ENCODE peak calls at places on chromosomes 12 and 14, in six cellular contexts. One of them, this sample, is unnamed.

GRCh38 chr14:75198291-75198933 is 22.0 kb upstream of the TMED10 start:
- DNase-seq in lower lobe of right lung: no peak
- DNase-seq in Karpas-422: no peak
- DNase-seq in substantia nigra: no peak
- DNase-seq in thoracic aorta: no peak
- DNase-seq in body of pancreas: peak; percentile 83
- DNase-seq in this sample: no peak

GRCh38 chr14:71403673-71404072 is 496.4 kb downstream of the PCNX1 start:
- DNase-seq in lower lobe of right lung: no peak
- DNase-seq in Karpas-422: peak; percentile 68
- DNase-seq in substantia nigra: no peak
- DNase-seq in thoracic aorta: no peak
- DNase-seq in body of pancreas: no peak
- DNase-seq in this sample: no peak

GRCh38 chr12:102171951-102172350 is 25.7 kb downstream of the PMCH start:
- DNase-seq in lower lobe of right lung: no peak
- DNase-seq in Karpas-422: no peak
- DNase-seq in substantia nigra: no peak
- DNase-seq in thoracic aorta: no peak
- DNase-seq in body of pancreas: no peak
- DNase-seq in this sample: no peak

GRCh38 chr14:46482200-46482599 is 169.4 kb downstream of the RPL10L start:
- DNase-seq in lower lobe of right lung: no peak
- DNase-seq in Karpas-422: no peak
- DNase-seq in substantia nigra: no peak
- DNase-seq in thoracic aorta: no peak
- DNase-seq in body of pancreas: no peak
- DNase-seq in this sample: no peak

GRCh38 chr12:124428792-124429281 is 133.9 kb downstream of the RFLNA start:
- DNase-seq in lower lobe of right lung: no peak
- DNase-seq in Karpas-422: no peak
- DNase-seq in substantia nigra: no peak
- DNase-seq in thoracic aorta: no peak
- DNase-seq in body of pancreas: no peak
- DNase-seq in this sample: no peak

GRCh38 chr14:66443158-66443695 is 42.9 kb upstream of the CCDC196 start:
- DNase-seq in lower lobe of right lung: no peak
- DNase-seq in Karpas-422: no peak
- DNase-seq in substantia nigra: no peak
- DNase-seq in thoracic aorta: no peak
- DNase-seq in body of pancreas: no peak
- DNase-seq in this sample: no peak

GRCh38 chr12:26554332-26554731 is 278.7 kb downstream of the ITPR2 start:
- DNase-seq in lower lobe of right lung: no peak
- DNase-seq in Karpas-422: no peak
- DNase-seq in substantia nigra: no peak
- DNase-seq in thoracic aorta: no peak
- DNase-seq in body of pancreas: no peak
- DNase-seq in this sample: no peak

GRCh38 chr14:76292561-76292960 is 83.4 kb upstream of the ESRRB start:
- DNase-seq in lower lobe of right lung: no peak
- DNase-seq in Karpas-422: no peak
- DNase-seq in substantia nigra: no peak
- DNase-seq in thoracic aorta: no peak
- DNase-seq in body of pancreas: no peak
- DNase-seq in this sample: no peak

GRCh38 chr12:128823216-128823915 is 392 bp downstream of the SLC15A4 start:
- DNase-seq in lower lobe of right lung: peak; percentile 62
- DNase-seq in Karpas-422: no peak
- DNase-seq in substantia nigra: no peak
- DNase-seq in thoracic aorta: no peak
- DNase-seq in body of pancreas: peak; percentile 41
- DNase-seq in this sample: peak; percentile 45

GRCh38 chr14:69660344-69661193 is 49.2 kb downstream of the SUSD6 start:
- DNase-seq in lower lobe of right lung: no peak
- DNase-seq in Karpas-422: no peak
- DNase-seq in substantia nigra: no peak
- DNase-seq in thoracic aorta: no peak
- DNase-seq in body of pancreas: no peak
- DNase-seq in this sample: no peak

GRCh38 chr14:36505193-36505815 is 14.7 kb downstream of the NKX2-1 start:
- DNase-seq in lower lobe of right lung: peak; percentile 73
- DNase-seq in Karpas-422: no peak
- DNase-seq in substantia nigra: no peak
- DNase-seq in thoracic aorta: no peak
- DNase-seq in body of pancreas: no peak
- DNase-seq in this sample: no peak

GRCh38 chr14:26598081-26598671 is 343 bp upstream of the NOVA1 start:
- DNase-seq in lower lobe of right lung: peak; percentile 58
- DNase-seq in Karpas-422: no peak
- DNase-seq in substantia nigra: peak; percentile 72
- DNase-seq in thoracic aorta: peak; percentile 25
- DNase-seq in body of pancreas: peak; percentile 79
- DNase-seq in this sample: peak; percentile 9

GRCh38 chr14:89813485-89814080 is 140.9 kb downstream of the EFCAB11 start:
- DNase-seq in lower lobe of right lung: no peak
- DNase-seq in Karpas-422: no peak
- DNase-seq in substantia nigra: no peak
- DNase-seq in thoracic aorta: no peak
- DNase-seq in body of pancreas: no peak
- DNase-seq in this sample: no peak

GRCh38 chr14:65976771-65977170 is 509.4 kb upstream of the CCDC196 start:
- DNase-seq in lower lobe of right lung: no peak
- DNase-seq in Karpas-422: no peak
- DNase-seq in substantia nigra: no peak
- DNase-seq in thoracic aorta: no peak
- DNase-seq in body of pancreas: no peak
- DNase-seq in this sample: no peak

GRCh38 chr12:50404307-50404706 is 3.6 kb downstream of the LARP4 start:
- DNase-seq in lower lobe of right lung: no peak
- DNase-seq in Karpas-422: no peak
- DNase-seq in substantia nigra: no peak
- DNase-seq in thoracic aorta: no peak
- DNase-seq in body of pancreas: no peak
- DNase-seq in this sample: no peak

GRCh38 chr12:115204957-115205754 is 521.2 kb upstream of the TBX3 start:
- DNase-seq in lower lobe of right lung: no peak
- DNase-seq in Karpas-422: no peak
- DNase-seq in substantia nigra: no peak
- DNase-seq in thoracic aorta: no peak
- DNase-seq in body of pancreas: no peak
- DNase-seq in this sample: no peak

GRCh38 chr14:99684356-99684952 is 356 bp downstream of the CYP46A1 start:
- DNase-seq in lower lobe of right lung: no peak
- DNase-seq in Karpas-422: no peak
- DNase-seq in substantia nigra: no peak
- DNase-seq in thoracic aorta: no peak
- DNase-seq in body of pancreas: no peak
- DNase-seq in this sample: no peak

GRCh38 chr12:57841445-57841844 is 5.1 kb downstream of the CTDSP2 start:
- DNase-seq in lower lobe of right lung: no peak
- DNase-seq in Karpas-422: no peak
- DNase-seq in substantia nigra: no peak
- DNase-seq in thoracic aorta: no peak
- DNase-seq in body of pancreas: no peak
- DNase-seq in this sample: no peak

GRCh38 chr14:62957562-62957961 is 87.7 kb downstream of the KCNH5 start:
- DNase-seq in lower lobe of right lung: no peak
- DNase-seq in Karpas-422: peak; percentile 24
- DNase-seq in substantia nigra: no peak
- DNase-seq in thoracic aorta: no peak
- DNase-seq in body of pancreas: no peak
- DNase-seq in this sample: no peak

GRCh38 chr14:69093551-69094421 is 59.1 kb downstream of the DCAF5 start:
- DNase-seq in lower lobe of right lung: no peak
- DNase-seq in Karpas-422: no peak
- DNase-seq in substantia nigra: peak; percentile 2
- DNase-seq in thoracic aorta: no peak
- DNase-seq in body of pancreas: peak; percentile 16
- DNase-seq in this sample: no peak

GRCh38 chr12:49334226-49334625 is 2.8 kb downstream of the C1QL4 start:
- DNase-seq in lower lobe of right lung: no peak
- DNase-seq in Karpas-422: no peak
- DNase-seq in substantia nigra: no peak
- DNase-seq in thoracic aorta: no peak
- DNase-seq in body of pancreas: no peak
- DNase-seq in this sample: no peak

GRCh38 chr14:20801726-20802125 is 918 bp downstream of the RNASE1 start:
- DNase-seq in lower lobe of right lung: peak; percentile 60
- DNase-seq in Karpas-422: no peak
- DNase-seq in substantia nigra: no peak
- DNase-seq in thoracic aorta: no peak
- DNase-seq in body of pancreas: peak; percentile 81
- DNase-seq in this sample: peak; percentile 63

GRCh38 chr14:68391292-68392014 is 401.4 kb downstream of the ZFP36L1 start:
- DNase-seq in lower lobe of right lung: no peak
- DNase-seq in Karpas-422: no peak
- DNase-seq in substantia nigra: no peak
- DNase-seq in thoracic aorta: no peak
- DNase-seq in body of pancreas: no peak
- DNase-seq in this sample: no peak

GRCh38 chr14:81435578-81436295 is 35.6 kb upstream of the STON2 start:
- DNase-seq in lower lobe of right lung: peak; percentile 56
- DNase-seq in Karpas-422: no peak
- DNase-seq in substantia nigra: peak; percentile 20
- DNase-seq in thoracic aorta: no peak
- DNase-seq in body of pancreas: peak; percentile 52
- DNase-seq in this sample: peak; percentile 72

GRCh38 chr14:56004807-56005579 is 113.2 kb upstream of the PELI2 start:
- DNase-seq in lower lobe of right lung: peak; percentile 52
- DNase-seq in Karpas-422: peak; percentile 52
- DNase-seq in substantia nigra: no peak
- DNase-seq in thoracic aorta: no peak
- DNase-seq in body of pancreas: peak; percentile 33
- DNase-seq in this sample: peak; percentile 28

GRCh38 chr14:56002876-56003625 is 115.2 kb upstream of the PELI2 start:
- DNase-seq in lower lobe of right lung: no peak
- DNase-seq in Karpas-422: peak; percentile 32
- DNase-seq in substantia nigra: no peak
- DNase-seq in thoracic aorta: no peak
- DNase-seq in body of pancreas: no peak
- DNase-seq in this sample: no peak

GRCh38 chr14:56002316-56002715 is 115.9 kb upstream of the PELI2 start:
- DNase-seq in lower lobe of right lung: no peak
- DNase-seq in Karpas-422: no peak
- DNase-seq in substantia nigra: no peak
- DNase-seq in thoracic aorta: no peak
- DNase-seq in body of pancreas: no peak
- DNase-seq in this sample: no peak

GRCh38 chr14:56005580-56006053 is 112.6 kb upstream of the PELI2 start:
- DNase-seq in lower lobe of right lung: no peak
- DNase-seq in Karpas-422: peak; percentile 40
- DNase-seq in substantia nigra: no peak
- DNase-seq in thoracic aorta: no peak
- DNase-seq in body of pancreas: no peak
- DNase-seq in this sample: no peak

GRCh38 chr14:56004323-56004722 is 113.9 kb upstream of the PELI2 start:
- DNase-seq in lower lobe of right lung: no peak
- DNase-seq in Karpas-422: peak; percentile 39
- DNase-seq in substantia nigra: no peak
- DNase-seq in thoracic aorta: no peak
- DNase-seq in body of pancreas: no peak
- DNase-seq in this sample: no peak
- H3K27ac ChIP-seq in lower lobe of right lung: no peak overlapping the region
- H3K27ac ChIP-seq in Karpas-422: no peak overlapping the region
- H3K27ac ChIP-seq in substantia nigra: no peak overlapping the region
- H3K27ac ChIP-seq in thoracic aorta: no peak overlapping the region
- H3K27ac ChIP-seq in body of pancreas: no peak overlapping the region
- H3K27ac ChIP-seq in this sample: no peak overlapping the region

GRCh38 chr12:121828826-121829225 is 25.0 kb downstream of the SETD1B start:
- DNase-seq in lower lobe of right lung: no peak
- DNase-seq in Karpas-422: no peak
- DNase-seq in substantia nigra: no peak
- DNase-seq in thoracic aorta: no peak
- DNase-seq in body of pancreas: no peak
- DNase-seq in this sample: no peak

GRCh38 chr12:121827351-121828099 is 23.7 kb downstream of the SETD1B start:
- DNase-seq in lower lobe of right lung: no peak
- DNase-seq in Karpas-422: no peak
- DNase-seq in substantia nigra: no peak
- DNase-seq in thoracic aorta: no peak
- DNase-seq in body of pancreas: no peak
- DNase-seq in this sample: no peak

GRCh38 chr12:121825041-121825523 is 21.3 kb downstream of the SETD1B start:
- DNase-seq in lower lobe of right lung: no peak
- DNase-seq in Karpas-422: no peak
- DNase-seq in substantia nigra: no peak
- DNase-seq in thoracic aorta: no peak
- DNase-seq in body of pancreas: no peak
- DNase-seq in this sample: no peak

GRCh38 chr12:121828306-121828705 is 24.5 kb downstream of the SETD1B start:
- DNase-seq in lower lobe of right lung: no peak
- DNase-seq in Karpas-422: no peak
- DNase-seq in substantia nigra: no peak
- DNase-seq in thoracic aorta: no peak
- DNase-seq in body of pancreas: no peak
- DNase-seq in this sample: no peak

DNA sequence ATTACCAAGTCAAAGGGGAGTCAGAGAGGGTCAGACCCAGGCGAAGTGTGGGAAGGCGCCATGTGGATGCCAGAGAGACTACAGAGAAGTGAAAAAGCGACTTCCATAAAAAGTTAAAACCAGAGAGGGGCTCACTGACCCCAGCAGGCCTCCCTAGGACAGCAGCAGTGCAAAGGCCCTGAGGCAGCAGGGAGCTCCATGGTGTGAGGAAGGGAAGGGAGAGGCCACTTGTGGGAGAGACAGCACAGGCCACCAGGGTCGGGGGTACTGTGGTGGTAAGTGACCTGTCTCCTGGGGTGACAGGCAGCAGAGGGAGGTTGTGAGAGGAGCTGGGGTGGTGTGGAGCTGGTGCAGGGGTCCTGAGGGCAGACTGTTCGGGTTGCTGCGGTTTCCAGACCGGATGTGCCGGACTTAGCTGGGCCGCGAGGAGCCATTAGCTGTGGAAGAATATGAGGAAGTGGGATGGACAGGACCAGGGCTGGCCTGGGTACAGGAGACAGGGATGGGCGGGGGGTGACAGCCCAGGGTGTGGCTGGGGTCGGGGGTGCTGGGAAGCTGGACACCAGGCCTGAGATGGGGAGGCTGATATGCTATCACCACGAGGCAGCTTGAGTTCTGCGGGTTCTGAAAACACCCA is 22.6 kb downstream of the SETD1B start:
- DNase-seq in lower lobe of right lung: no peak
- DNase-seq in Karpas-422: no peak
- DNase-seq in substantia nigra: no peak
- DNase-seq in thoracic aorta: no peak
- DNase-seq in body of pancreas: no peak
- DNase-seq in this sample: no peak
- H3K27ac ChIP-seq in lower lobe of right lung: no peak overlapping the region
- H3K27ac ChIP-seq in Karpas-422: no peak overlapping the region
- H3K27ac ChIP-seq in substantia nigra: no peak overlapping the region
- H3K27ac ChIP-seq in thoracic aorta: no peak overlapping the region
- H3K27ac ChIP-seq in body of pancreas: no peak overlapping the region
- H3K27ac ChIP-seq in this sample: no peak overlapping the region

GRCh38 chr12:110501378-110501721 is 561 bp downstream of the VPS29 start:
- DNase-seq in lower lobe of right lung: no peak
- DNase-seq in Karpas-422: peak; percentile 80
- DNase-seq in substantia nigra: no peak
- DNase-seq in thoracic aorta: no peak
- DNase-seq in body of pancreas: peak; percentile 44
- DNase-seq in this sample: no peak
- H3K27ac ChIP-seq in lower lobe of right lung: peak overlapping the region; percentile 93
- H3K27ac ChIP-seq in Karpas-422: peak overlapping the region; percentile 66
- H3K27ac ChIP-seq in substantia nigra: peak overlapping the region; percentile 83
- H3K27ac ChIP-seq in thoracic aorta: peak overlapping the region; percentile 97
- H3K27ac ChIP-seq in body of pancreas: peak overlapping the region; percentile 89
- H3K27ac ChIP-seq in this sample: peak overlapping the region; percentile 89

GRCh38 chr14:55122441-55122986 is 6.5 kb upstream of the LGALS3 start:
- DNase-seq in lower lobe of right lung: peak; percentile 71
- DNase-seq in Karpas-422: no peak
- DNase-seq in substantia nigra: no peak
- DNase-seq in thoracic aorta: no peak
- DNase-seq in body of pancreas: peak; percentile 86
- DNase-seq in this sample: peak; percentile 54
- H3K27ac ChIP-seq in lower lobe of right lung: peak overlapping the region; percentile 53
- H3K27ac ChIP-seq in Karpas-422: no peak overlapping the region
- H3K27ac ChIP-seq in substantia nigra: no peak overlapping the region
- H3K27ac ChIP-seq in thoracic aorta: no peak overlapping the region
- H3K27ac ChIP-seq in body of pancreas: peak overlapping the region; percentile 68
- H3K27ac ChIP-seq in this sample: no peak overlapping the region

This sample was measured in K562.